ENCODE peak calls at places on chromosome 9, in ten cellular contexts. Z, J, F, X, D, Q, B, N, Y and V are unnamed samples.

GRCh38 chr9:89677696-89678393 is 73.0 kb downstream of the GADD45G start:
- DNase-seq in Y (peak; percentile 59), Z (no peak), D (no peak), N (no peak), B (no peak), X (no peak), F (no peak), J (peak; percentile 16), Q (no peak), V (no peak)

GRCh38 chr9:17135578-17135904 is 701 bp downstream of the CNTLN start:
- DNase-seq in F (no peak), Z (no peak), D (peak; percentile 26), Q (no peak), B (peak; percentile 35), N (no peak), Y (no peak), X (no peak), J (no peak), V (no peak)

GRCh38 chr9:126857261-126857960 is 3.0 kb upstream of the ZBTB34 start:
- DNase-seq in N (no peak), Y (no peak), Q (no peak), J (peak; percentile 22), B (no peak), D (no peak), X (no peak), F (peak; percentile 45), Z (no peak), V (no peak)

GRCh38 chr9:751137-752051 is 90.1 kb upstream of the DMRT1 start:
- DNase-seq in Z (no peak), B (no peak), N (no peak), J (peak; percentile 69), Q (no peak), D (peak; percentile 71), Y (no peak), X (no peak), F (peak; percentile 79), V (no peak)

GRCh38 chr9:86329649-86330048 is 24.6 kb downstream of the TUT7 start:
- DNase-seq in B (no peak), X (no peak), Y (no peak), Z (no peak), Q (no peak), J (no peak), F (no peak), N (no peak), D (peak; percentile 19), V (no peak)

GRCh38 chr9:21611896-21612295 is 129.8 kb upstream of the IFNE start:
- DNase-seq in D (no peak), X (no peak), N (no peak), Z (no peak), Q (peak; percentile 27), F (no peak), Y (no peak), J (no peak), B (no peak), V (no peak)

GRCh38 chr9:98146101-98146991 is 27.3 kb upstream of the TRIM14 start:
- DNase-seq in N (no peak), Q (no peak), X (peak; percentile 90), D (peak; percentile 54), J (peak; percentile 73), B (no peak), F (peak; percentile 70), Y (no peak), Z (peak; percentile 68), V (peak; percentile 73)

GRCh38 chr9:18826248-18826647 is 206.8 kb downstream of the SAXO1 start:
- DNase-seq in N (no peak), B (no peak), F (no peak), J (no peak), Z (no peak), X (no peak), Y (no peak), Q (no peak), D (no peak), V (no peak)

GRCh38 chr9:89278997-89279739 is 31.8 kb upstream of the CKS2 start:
- DNase-seq in Q (peak; percentile 5), N (peak; percentile 21), Y (no peak), X (no peak), F (peak; percentile 80), B (peak; percentile 80), D (peak; percentile 81), J (peak; percentile 80), Z (peak; percentile 51), V (peak; percentile 89)

GRCh38 chr9:84513473-84513872 is 156.1 kb upstream of the NTRK2 start:
- DNase-seq in X (no peak), F (no peak), D (no peak), J (no peak), B (no peak), Y (no peak), Q (no peak), Z (no peak), N (no peak), V (no peak)

GRCh38 chr9:116482740-116483139 is 204.4 kb upstream of the TRIM32 start:
- DNase-seq in D (no peak), X (no peak), Q (no peak), F (peak; percentile 76), N (no peak), Z (no peak), B (no peak), J (no peak), Y (no peak), V (peak; percentile 63)

GRCh38 chr9:75051285-75051684 is 23.2 kb upstream of the CARNMT1 start:
- DNase-seq in D (no peak), Z (no peak), B (no peak), Y (no peak), Q (no peak), X (no peak), N (no peak), F (no peak), J (no peak), V (no peak)

GRCh38 chr9:69471433-69471832 is 146.4 kb downstream of the ENTREP1 start:
- DNase-seq in B (no peak), Z (peak; percentile 11), N (no peak), Q (no peak), F (peak; percentile 11), D (no peak), J (peak; percentile 53), Y (no peak), X (no peak), V (peak; percentile 11)

GRCh38 chr9:95874303-95874988 is 1.0 kb upstream of the ERCC6L2 start:
- DNase-seq in J (peak; percentile 15), D (peak; percentile 4), Y (no peak), Q (no peak), Z (peak; percentile 16), F (no peak), N (no peak), B (no peak), X (no peak), V (peak; percentile 35)

GRCh38 chr9:129665008-129665771 is at the start of gene PRRX2:
- DNase-seq in F (no peak), J (no peak), Q (peak; percentile 7), D (no peak), Y (peak; percentile 91), B (no peak), N (no peak), Z (peak; percentile 47), X (no peak), V (peak; percentile 85)
- H3K4me3 ChIP-seq in F (peak within 1 kb of the TSS; percentile 7), J (no peak within 1 kb of the TSS), Q (peak within 1 kb of the TSS; percentile 32), D (no peak within 1 kb of the TSS), Y (peak within 1 kb of the TSS; percentile 95), B (peak within 1 kb of the TSS; percentile 41), N (peak within 1 kb of the TSS; percentile 75), Z (peak within 1 kb of the TSS; percentile 77), X (peak within 1 kb of the TSS; percentile 49), V (peak within 1 kb of the TSS; percentile 78)

DNA sequence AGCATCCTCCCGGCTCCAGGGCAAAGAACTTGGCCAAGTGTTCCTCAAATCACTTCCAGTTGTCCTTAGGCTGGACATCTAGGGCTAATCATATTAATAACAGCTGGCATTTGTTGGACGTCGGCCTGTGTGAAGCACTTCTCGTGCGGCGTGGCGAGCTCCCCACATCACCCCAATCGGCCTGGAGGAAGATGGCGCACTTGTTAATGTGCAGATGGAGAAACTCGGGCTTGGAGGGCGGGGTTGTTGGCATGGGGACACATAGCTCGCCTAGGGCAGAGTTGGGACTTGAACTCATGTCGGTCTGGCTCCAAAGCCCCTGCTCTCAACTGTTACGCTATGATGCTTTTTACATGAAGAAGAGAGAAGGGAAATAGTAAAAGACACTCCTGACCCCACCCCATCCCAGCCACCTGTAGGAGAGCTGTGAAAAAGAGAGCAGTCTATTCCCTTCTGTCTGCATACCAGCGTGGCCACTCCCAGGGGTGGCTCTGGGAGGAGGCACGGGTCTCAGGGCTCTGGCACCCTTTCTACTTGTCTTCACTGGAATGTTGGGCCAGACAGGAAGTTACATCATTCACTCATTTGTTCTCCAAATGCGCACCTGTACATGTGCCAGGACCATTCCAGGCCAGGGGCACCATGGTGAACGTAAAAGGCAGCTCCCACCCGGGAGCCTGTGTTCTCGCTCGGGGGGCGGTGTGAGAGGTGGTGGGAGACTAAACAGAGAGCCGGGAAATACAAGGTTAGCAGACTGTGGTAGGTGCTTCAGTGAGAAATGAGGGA is 12.8 kb upstream of the NUP214 start:
- DNase-seq in X (no peak), F (no peak), Z (no peak), Q (no peak), B (no peak), J (no peak), Y (peak; percentile 72), N (no peak), D (no peak), V (no peak)
- H3K4me3 ChIP-seq in X (no peak overlapping the region), F (no peak overlapping the region), Z (no peak overlapping the region), Q (no peak overlapping the region), B (peak overlapping the region; percentile 11), J (no peak overlapping the region), Y (no peak overlapping the region), N (no peak overlapping the region), D (no peak overlapping the region), V (no peak overlapping the region)

GRCh38 chr9:133133680-133134418 is 12.8 kb upstream of the RALGDS start:
- DNase-seq in Q (peak; percentile 94), F (peak; percentile 96), Z (peak; percentile 95), B (peak; percentile 73), D (peak; percentile 95), J (peak; percentile 96), N (peak; percentile 76), Y (peak; percentile 92), X (peak; percentile 92), V (peak; percentile 87)
- H3K4me3 ChIP-seq in Q (peak overlapping the region; percentile 35), F (no peak overlapping the region), Z (no peak overlapping the region), B (no peak overlapping the region), D (no peak overlapping the region), J (no peak overlapping the region), N (no peak overlapping the region), Y (no peak overlapping the region), X (peak overlapping the region; percentile 0), V (no peak overlapping the region)

GRCh38 chr9:33377089-33377715 is 25.2 kb downstream of the AQP7 start:
- DNase-seq in Y (no peak), Q (no peak), X (no peak), J (no peak), B (no peak), Z (no peak), N (no peak), D (no peak), F (no peak), V (no peak)

GRCh38 chr9:33374634-33375237 is 27.6 kb downstream of the AQP7 start:
- DNase-seq in J (peak; percentile 84), Y (no peak), X (no peak), N (peak; percentile 47), B (peak; percentile 87), F (peak; percentile 86), D (peak; percentile 79), Z (peak; percentile 77), Q (peak; percentile 45), V (peak; percentile 93)

GRCh38 chr9:33374190-33374589 is 28.2 kb downstream of the AQP7 start:
- DNase-seq in X (no peak), B (no peak), J (no peak), Z (no peak), D (no peak), Y (no peak), F (no peak), Q (no peak), N (no peak), V (no peak)

GRCh38 chr9:33375841-33376321 is 26.5 kb downstream of the AQP7 start:
- DNase-seq in D (peak; percentile 29), B (no peak), N (no peak), Q (no peak), Z (no peak), J (peak; percentile 59), Y (no peak), F (peak; percentile 74), X (no peak), V (no peak)

GRCh38 chr9:33375238-33375840 is 27.0 kb downstream of the AQP7 start:
- DNase-seq in B (no peak), D (no peak), Z (no peak), Q (no peak), F (no peak), Y (no peak), N (no peak), X (no peak), J (no peak), V (no peak)
- H3K4me3 ChIP-seq in B (peak overlapping the region; percentile 14), D (no peak overlapping the region), Z (no peak overlapping the region), Q (no peak overlapping the region), F (no peak overlapping the region), Y (no peak overlapping the region), N (no peak overlapping the region), X (no peak overlapping the region), J (no peak overlapping the region), V (no peak overlapping the region)